ENCODE peak calls at places on chromosome 22, in ten cellular contexts. S, Z, B, I, C, T, F, Y, R and N are unnamed samples.
A peak's percentile ranks its signal among the peaks of the same experiment; 100 is the strongest.

GRCh38 chr22:35172452-35172851 is 84.8 kb upstream of the HMGXB4 start:
- DNase-seq in S (no peak), Z (no peak), B (no peak), I (no peak), C (peak; percentile 73), T (no peak), F (no peak), Y (no peak), R (no peak), N (no peak)

GRCh38 chr22:50710221-50710620 is 27.8 kb upstream of the ACR start:
- DNase-seq in S (no peak), Z (no peak), B (peak; percentile 37), I (no peak), C (no peak), T (no peak), F (no peak), Y (no peak), R (no peak), N (no peak)

GRCh38 chr22:44887941-44888366 is 121.9 kb downstream of the PHF21B start:
- DNase-seq in S (no peak), Z (no peak), B (peak; percentile 42), I (no peak), C (peak; percentile 56), T (no peak), F (no peak), Y (no peak), R (no peak), N (no peak)

GRCh38 chr22:47173535-47174021 is 411.1 kb downstream of the TBC1D22A start:
- DNase-seq in S (peak; percentile 5), Z (peak; percentile 3), B (peak; percentile 31), I (no peak), C (peak; percentile 70), T (no peak), F (no peak), Y (no peak), R (no peak), N (no peak)

GRCh38 chr22:33909075-33909458 is 11.2 kb downstream of the LARGE1 start:
- DNase-seq in S (no peak), Z (peak; percentile 19), B (no peak), I (no peak), C (no peak), T (peak; percentile 49), F (no peak), Y (peak; percentile 84), R (peak; percentile 40), N (no peak)

GRCh38 chr22:25582946-25583345 is 18.5 kb downstream of the GRK3 start:
- DNase-seq in S (no peak), Z (no peak), B (no peak), I (peak; percentile 1), C (no peak), T (peak; percentile 2), F (no peak), Y (peak; percentile 67), R (no peak), N (no peak)

GRCh38 chr22:24016156-24016555 is 5.1 kb downstream of the CABIN1 start:
- DNase-seq in S (no peak), Z (no peak), B (no peak), I (no peak), C (no peak), T (no peak), F (no peak), Y (no peak), R (no peak), N (no peak)

GRCh38 chr22:47047321-47048122 is 285.1 kb downstream of the TBC1D22A start:
- DNase-seq in S (no peak), Z (no peak), B (peak; percentile 35), I (no peak), C (peak; percentile 68), T (no peak), F (no peak), Y (no peak), R (no peak), N (no peak)

GRCh38 chr22:43181321-43182076 is 5.4 kb downstream of the TTLL12 start:
- DNase-seq in S (no peak), Z (no peak), B (no peak), I (no peak), C (no peak), T (no peak), F (no peak), Y (no peak), R (no peak), N (no peak)

GRCh38 chr22:43183496-43184263 is 3.3 kb downstream of the TTLL12 start:
- DNase-seq in S (no peak), Z (no peak), B (no peak), I (peak; percentile 72), C (no peak), T (peak; percentile 67), F (no peak), Y (peak; percentile 64), R (no peak), N (no peak)

GRCh38 chr22:43182726-43183125 is 4.2 kb downstream of the TTLL12 start:
- DNase-seq in S (no peak), Z (no peak), B (no peak), I (no peak), C (no peak), T (no peak), F (no peak), Y (no peak), R (no peak), N (no peak)

GRCh38 chr22:43180670-43181069 is 6.3 kb downstream of the TTLL12 start:
- DNase-seq in S (no peak), Z (no peak), B (no peak), I (no peak), C (no peak), T (no peak), F (no peak), Y (no peak), R (no peak), N (no peak)

DNA sequence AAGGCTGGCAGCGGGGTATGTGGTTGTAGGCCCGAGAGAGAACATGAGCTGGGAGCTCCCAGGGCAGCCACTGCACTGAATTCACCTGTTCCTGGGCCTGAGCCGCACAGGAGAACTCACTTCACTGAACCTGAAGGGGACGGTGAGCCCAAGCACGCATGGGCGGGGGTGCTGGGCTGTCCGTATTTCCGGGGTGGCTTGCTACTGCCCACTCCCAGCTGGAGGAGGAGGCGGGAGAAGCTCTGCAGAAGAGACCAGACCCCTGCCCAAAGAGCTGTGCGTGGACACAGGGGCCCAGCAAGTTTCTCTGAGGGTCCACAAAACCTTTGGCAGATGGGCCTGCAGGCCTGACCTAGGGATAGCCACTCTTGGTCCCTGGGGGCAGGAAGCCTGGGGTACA is 4.8 kb downstream of the TTLL12 start:
- DNase-seq in S (no peak), Z (no peak), B (no peak), I (no peak), C (no peak), T (no peak), F (no peak), Y (no peak), R (no peak), N (no peak)
- TF ChIP-seq POLR2A in S (no peak), Z (no peak), B (no peak), I (no peak), C (no peak), T (no peak), F (no peak), Y (no peak), R (no peak), N (no peak)

GRCh38 chr22:28500005-28500404 is 179.6 kb downstream of the TTC28 start:
- DNase-seq in S (no peak), Z (no peak), B (no peak), I (no peak), C (no peak), T (no peak), F (no peak), Y (no peak), R (no peak), N (no peak)
- TF ChIP-seq POLR2A in S (no peak), Z (no peak), B (no peak), I (no peak), C (no peak), T (no peak), F (no peak), Y (no peak), R (no peak), N (no peak)

GRCh38 chr22:30272781-30273180 is 6.1 kb upstream of the OSM start:
- DNase-seq in S (no peak), Z (no peak), B (no peak), I (no peak), C (no peak), T (no peak), F (no peak), Y (no peak), R (no peak), N (no peak)
- TF ChIP-seq POLR2A in S (no peak), Z (no peak), B (no peak), I (no peak), C (no peak), T (no peak), F (no peak), Y (no peak), R (no peak), N (no peak)

GRCh38 chr22:39994566-39995345 is at the start of gene FAM83F:
- DNase-seq in S (no peak), Z (peak; percentile 74), B (no peak), I (no peak), C (no peak), T (no peak), F (peak; percentile 69), Y (no peak), R (peak; percentile 30), N (no peak)

GRCh38 chr22:39996732-39997131 is 2.0 kb downstream of the FAM83F start:
- DNase-seq in S (no peak), Z (no peak), B (no peak), I (peak; percentile 11), C (no peak), T (no peak), F (no peak), Y (no peak), R (no peak), N (no peak)

GRCh38 chr22:39997421-39997820 is 2.7 kb downstream of the FAM83F start:
- DNase-seq in S (no peak), Z (no peak), B (no peak), I (no peak), C (no peak), T (no peak), F (no peak), Y (no peak), R (no peak), N (no peak)

GRCh38 chr22:39994046-39994565 is 648 bp upstream of the FAM83F start:
- DNase-seq in S (no peak), Z (no peak), B (no peak), I (no peak), C (no peak), T (no peak), F (no peak), Y (peak; percentile 25), R (no peak), N (no peak)

DNA sequence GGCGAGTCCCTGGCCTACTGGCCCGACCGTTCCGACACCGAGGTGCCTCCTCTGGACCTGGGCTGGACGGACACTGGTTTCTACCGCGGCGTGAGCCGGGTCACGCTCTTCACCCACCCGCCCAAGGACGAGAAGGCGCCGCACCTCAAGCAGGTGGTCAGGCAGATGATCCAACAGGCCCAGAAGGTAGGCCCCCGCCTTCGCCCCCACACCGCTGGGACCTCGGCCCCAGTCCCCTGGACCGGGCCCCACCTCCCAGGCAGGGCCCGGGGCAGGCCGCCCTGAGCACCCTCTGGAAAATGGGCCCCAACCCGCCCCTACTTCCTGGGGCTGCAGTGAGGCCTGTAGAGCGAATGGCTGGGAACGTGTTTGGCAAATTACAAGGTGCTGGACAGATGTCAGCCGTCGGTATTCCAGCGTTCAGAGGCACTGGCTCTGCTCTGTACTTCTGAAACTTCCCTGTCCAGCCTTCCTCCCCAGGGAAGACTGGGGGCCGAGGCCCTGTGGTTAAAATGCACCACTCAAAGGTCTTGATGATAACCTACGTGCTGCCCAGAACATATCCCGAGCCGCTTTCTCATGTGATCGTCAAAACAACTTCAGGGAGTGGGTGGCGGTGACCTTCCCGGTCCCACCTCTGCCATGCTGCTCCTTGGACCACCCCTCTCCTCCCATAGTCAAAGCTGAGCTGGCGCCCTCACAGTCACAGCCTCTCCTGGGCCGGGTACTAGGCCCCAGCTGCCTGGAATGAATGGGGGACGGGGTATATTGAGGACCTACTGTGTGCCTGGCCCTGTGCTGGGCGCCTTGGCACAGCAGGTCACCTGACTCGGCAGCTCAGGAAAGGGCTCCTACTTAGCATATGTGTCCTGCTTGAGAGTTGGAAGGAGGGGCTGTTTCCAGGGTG is 845 bp downstream of the FAM83F start:
- DNase-seq in S (no peak), Z (peak; percentile 29), B (no peak), I (no peak), C (no peak), T (no peak), F (no peak), Y (no peak), R (no peak), N (no peak)
- TF ChIP-seq POLR2A in S (no peak), Z (no peak), B (no peak), I (no peak), C (no peak), T (no peak), F (no peak), Y (no peak), R (no peak), N (no peak)